ENCODE peak calls at places on chromosome 1, in four cellular contexts. Q is GM12891, E is HL-60, V is K562. C is an unnamed sample.

GRCh38 chr1:231600461-231600976 is 26.1 kb upstream of the DISC1 start:
- DNase-seq in E (no peak), Q (no peak), V (no peak), C (no peak)

GRCh38 chr1:22739648-22740385 is 29.2 kb downstream of the EPHB2 start:
- DNase-seq in Q (no peak), E (no peak), V (peak; percentile 61), C (no peak)

GRCh38 chr1:26784023-26784871 is 3.5 kb upstream of the PIGV start:
- DNase-seq in V (peak; percentile 96), Q (no peak), E (peak; percentile 40), C (no peak)

GRCh38 chr1:189022015-189022414 is 1455.6 kb downstream of the BRINP3 start:
- DNase-seq in E (no peak), Q (no peak), V (no peak), C (no peak)

GRCh38 chr1:85343612-85344255 is 67.3 kb upstream of the BCL10 start:
- DNase-seq in Q (no peak), E (no peak), V (no peak), C (no peak)

GRCh38 chr1:183778568-183779433 is 26.1 kb upstream of the RGL1 start:
- DNase-seq in E (no peak), Q (no peak), V (no peak), C (no peak)

GRCh38 chr1:51506537-51506936 is 12.5 kb downstream of the EPS15 start:
- DNase-seq in E (no peak), Q (no peak), V (no peak), C (no peak)

GRCh38 chr1:86247553-86248279 is 91.1 kb upstream of the COL24A1 start:
- DNase-seq in Q (no peak), V (no peak), E (no peak), C (no peak)

GRCh38 chr1:56120021-56120420 is 459.3 kb downstream of the PLPP3 start:
- DNase-seq in Q (no peak), E (no peak), V (no peak), C (no peak)

GRCh38 chr1:177754607-177755006 is 215.3 kb downstream of the SEC16B start:
- DNase-seq in Q (no peak), V (no peak), E (no peak), C (no peak)

GRCh38 chr1:43284065-43284464 is 1.3 kb downstream of the C1orf210 start:
- DNase-seq in V (no peak), E (no peak), Q (no peak), C (no peak)

GRCh38 chr1:200337831-200338230 is 72.0 kb downstream of the ZNF281 start:
- DNase-seq in Q (no peak), E (no peak), V (no peak), C (no peak)

GRCh38 chr1:230458509-230458908 is 32.4 kb upstream of the PGBD5 start:
- DNase-seq in Q (no peak), E (no peak), V (no peak), C (no peak)

GRCh38 chr1:90000934-90001676 is 6.2 kb downstream of the ZNF326 start:
- DNase-seq in Q (no peak), E (no peak), V (peak; percentile 23), C (no peak)

GRCh38 chr1:53369761-53370160 is 41.9 kb upstream of the LRP8 start:
- DNase-seq in Q (no peak), E (no peak), V (no peak), C (no peak)
- TF ChIP-seq SPI1 in Q (no peak), E (no peak), V (no peak), C (no peak)

GRCh38 chr1:237901284-237901870 is 10.7 kb upstream of the ZP4 start:
- DNase-seq in V (peak; percentile 26), Q (peak; percentile 16), E (no peak), C (no peak)
- TF ChIP-seq SPI1 in V (no peak), Q (no peak), E (no peak), C (no peak)

GRCh38 chr1:98860314-98860713 is 144.3 kb downstream of the PLPPR5 start:
- DNase-seq in Q (no peak), E (no peak), V (no peak), C (no peak)

GRCh38 chr1:98870959-98871903 is 133.4 kb downstream of the PLPPR5 start:
- DNase-seq in V (no peak), Q (peak; percentile 12), E (peak; percentile 90), C (peak; percentile 73)

GRCh38 chr1:98865796-98866195 is 138.9 kb downstream of the PLPPR5 start:
- DNase-seq in V (no peak), E (no peak), Q (no peak), C (no peak)
- TF ChIP-seq SPI1 in V (no peak), E (no peak), Q (no peak), C (no peak)

GRCh38 chr1:245495681-245496080 is 340.9 kb downstream of the KIF26B start:
- DNase-seq in E (no peak), Q (no peak), V (no peak), C (no peak)

GRCh38 chr1:245488346-245489110 is 333.7 kb downstream of the KIF26B start:
- DNase-seq in E (no peak), V (no peak), Q (no peak), C (no peak)

GRCh38 chr1:245489838-245490237 is 335.1 kb downstream of the KIF26B start:
- DNase-seq in E (no peak), V (no peak), Q (no peak), C (no peak)

GRCh38 chr1:245493029-245493428 is 338.2 kb downstream of the KIF26B start:
- DNase-seq in E (no peak), Q (no peak), V (peak; percentile 60), C (no peak)
- TF ChIP-seq SPI1 in E (no peak), Q (no peak), V (no peak), C (no peak)

C was measured in GM12878.